ENCODE peak calls at places on chromosomes 11 and 22, in nine cellular contexts. J is left ventricle myocardium inferior, G is hepatocyte, V is heart right ventricle, T is MCF 10A, N is heart left ventricle, D is HFFc6, M is fibroblast of mammary gland, I is progenitor cell of endocrine pancreas. B is an unnamed sample.

GRCh38 chr11:46447544-46447943 is 56.0 kb upstream of the CHRM4 start:
- DNase-seq in M (no peak), I (no peak), G (no peak), T (no peak), J (no peak), D (no peak), N (no peak), V (no peak), B (no peak)

GRCh38 chr22:43077121-43077877 is 11.9 kb downstream of the TTLL1 start:
- DNase-seq in J (peak; percentile 65), V (peak; percentile 43), N (peak; percentile 53), G (no peak), M (no peak), I (no peak), D (no peak), T (no peak), B (no peak)

GRCh38 chr11:5197538-5197937 is 2.9 kb downstream of the OR51V1 start:
- DNase-seq in T (no peak), V (no peak), I (no peak), J (no peak), M (peak; percentile 27), G (no peak), N (no peak), D (peak; percentile 54), B (no peak)

GRCh38 chr11:76185931-76186401 is 20.3 kb downstream of the WNT11 start:
- DNase-seq in M (peak; percentile 14), I (no peak), D (no peak), T (no peak), V (peak; percentile 50), G (peak; percentile 58), N (no peak), J (peak; percentile 40), B (peak; percentile 78)

GRCh38 chr11:99383628-99384300 is 363.0 kb downstream of the CNTN5 start:
- DNase-seq in N (no peak), V (no peak), D (no peak), G (peak; percentile 16), M (no peak), J (no peak), T (no peak), I (no peak), B (no peak)

GRCh38 chr11:130513132-130513531 is 64.7 kb downstream of the ADAMTS15 start:
- DNase-seq in M (peak; percentile 70), J (peak; percentile 75), I (no peak), D (peak; percentile 16), V (peak; percentile 61), N (peak; percentile 70), G (no peak), T (no peak), B (peak; percentile 28)

GRCh38 chr11:26715133-26715532 is 6.7 kb downstream of the SLC5A12 start:
- DNase-seq in I (no peak), V (no peak), J (no peak), T (peak; percentile 19), D (no peak), G (no peak), M (no peak), N (no peak), B (no peak)

GRCh38 chr11:125886997-125887372 is 483 bp upstream of the HYLS1 start:
- DNase-seq in T (peak; percentile 57), V (peak; percentile 48), D (no peak), I (no peak), N (peak; percentile 45), G (no peak), M (peak; percentile 47), J (peak; percentile 27), B (no peak)

GRCh38 chr11:18013790-18014507 is 1.1 kb upstream of the SERGEF start:
- DNase-seq in D (no peak), N (no peak), G (peak; percentile 13), I (no peak), J (no peak), V (no peak), M (no peak), T (no peak), B (no peak)

GRCh38 chr11:62431171-62431895 is 12.5 kb downstream of the SCGB1A1 start:
- DNase-seq in M (peak; percentile 78), N (no peak), G (no peak), V (no peak), J (no peak), D (peak; percentile 90), I (no peak), T (no peak), B (no peak)
- TF ChIP-seq CTCF in M (no peak), N (no peak), G (no peak), V (no peak), J (no peak), D (peak; percentile 21), I (no peak), T (no peak), B (no peak)

GRCh38 chr22:22684605-22685561 is 40.5 kb downstream of the GGTLC2 start:
- DNase-seq in T (peak; percentile 67), M (peak; percentile 88), G (peak; percentile 69), V (no peak), N (no peak), J (no peak), I (peak; percentile 37), D (peak; percentile 35), B (peak; percentile 32)
- TF ChIP-seq CTCF in T (peak; percentile 45), M (peak; percentile 52), G (peak; percentile 60), V (peak; percentile 26), N (peak; percentile 32), J (peak; percentile 45), I (peak; percentile 61), D (peak; percentile 70), B (peak; percentile 48)

GRCh38 chr22:50192056-50192824 is 6.5 kb downstream of the TRABD start:
- DNase-seq in G (no peak), V (no peak), N (no peak), I (no peak), D (peak; percentile 50), T (no peak), M (peak; percentile 33), J (no peak), B (no peak)

GRCh38 chr22:50189184-50189848 is 3.6 kb downstream of the TRABD start:
- DNase-seq in G (no peak), M (no peak), J (no peak), N (peak; percentile 32), I (no peak), T (no peak), D (no peak), V (peak; percentile 50), B (peak; percentile 59)

GRCh38 chr22:50191041-50191740 is 5.5 kb downstream of the TRABD start:
- DNase-seq in T (no peak), G (no peak), D (no peak), N (no peak), M (no peak), J (no peak), I (no peak), V (peak; percentile 33), B (no peak)

GRCh38 chr22:50189849-50190181 is 4.1 kb downstream of the TRABD start:
- DNase-seq in G (no peak), M (peak; percentile 25), J (no peak), I (no peak), D (no peak), T (no peak), N (no peak), V (peak; percentile 21), B (no peak)

GRCh38 chr22:50190182-50190951 is 4.7 kb downstream of the TRABD start:
- DNase-seq in T (peak; percentile 83), I (no peak), J (peak; percentile 84), M (peak; percentile 52), D (peak; percentile 44), N (peak; percentile 82), G (peak; percentile 84), V (peak; percentile 85), B (peak; percentile 94)
- TF ChIP-seq CTCF in T (peak; percentile 48), I (peak; percentile 30), J (peak; percentile 45), M (no peak), D (peak; percentile 69), N (peak; percentile 52), G (peak; percentile 41), V (peak; percentile 42), B (peak; percentile 40)

DNA sequence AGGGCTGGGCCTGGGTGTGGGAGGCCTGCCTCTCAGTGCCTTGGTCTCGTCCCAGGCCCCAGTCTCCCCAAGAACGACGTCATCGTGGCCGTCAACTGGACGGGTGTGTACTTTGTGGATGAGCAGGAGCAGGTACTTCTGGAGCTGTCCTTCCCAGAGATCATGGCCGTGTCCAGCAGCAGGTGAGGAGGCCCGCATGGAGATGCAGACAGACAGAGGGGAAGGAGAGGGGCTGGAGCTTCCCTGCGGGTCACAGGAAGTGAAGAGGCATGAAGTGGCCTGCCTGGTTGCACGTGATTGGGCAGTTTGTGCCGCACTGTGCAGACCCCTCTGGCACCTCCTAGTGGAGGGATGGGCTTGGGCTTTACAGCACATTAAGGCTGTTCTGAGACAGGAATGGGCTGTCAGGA is 70.4 kb downstream of the MYO7A start:
- DNase-seq in D (no peak), J (no peak), N (no peak), T (peak; percentile 12), V (no peak), I (no peak), G (no peak), M (peak; percentile 23), B (peak; percentile 61)
- TF ChIP-seq CTCF in D (peak; percentile 65), J (no peak), N (peak; percentile 12), T (peak; percentile 12), V (no peak), I (peak; percentile 40), G (no peak), M (peak; percentile 39), B (peak; percentile 59)

B was measured in BE2C.